ENCODE peak calls at places on chromosomes 7 and 10, in eight cellular contexts. O is AG04450; S is mammary epithelial cell; I is activated naive CD4-positive, alpha-beta T cell; B is GM04503; D is ovary; N is HTR-8/SVneo; H is EL. T is an unnamed sample.

GRCh38 chr7:149559711-149560110 is 62.1 kb upstream of the ZNF746 start:
- DNase-seq in S (peak; percentile 45), O (no peak), N (no peak), H (peak; percentile 39), B (peak; percentile 46), D (no peak), I (no peak), T (peak; percentile 14)

GRCh38 chr10:89837173-89838001 is 136.0 kb downstream of the KIF20B start:
- DNase-seq in O (no peak), H (peak; percentile 23), D (peak; percentile 41), S (no peak), I (no peak), N (no peak), B (no peak), T (no peak)

GRCh38 chr7:26348234-26348851 is 56.7 kb downstream of the SNX10 start:
- DNase-seq in D (no peak), N (no peak), B (no peak), I (no peak), H (no peak), O (no peak), S (no peak), T (no peak)

GRCh38 chr7:21412953-21413352 is 14.9 kb upstream of the SP4 start:
- DNase-seq in D (no peak), B (no peak), S (no peak), I (no peak), O (no peak), N (no peak), H (no peak), T (no peak)

GRCh38 chr10:7408003-7408493 is 2.8 kb downstream of the SFMBT2 start:
- DNase-seq in I (peak; percentile 24), D (peak; percentile 73), H (no peak), S (no peak), O (no peak), B (no peak), N (no peak), T (no peak)

GRCh38 chr10:48659790-48660189 is 24.9 kb upstream of the WDFY4 start:
- DNase-seq in D (no peak), B (no peak), O (no peak), I (no peak), N (no peak), S (no peak), H (no peak), T (no peak)

GRCh38 chr10:33152146-33152545 is 182.3 kb downstream of the NRP1 start:
- DNase-seq in O (no peak), H (no peak), D (peak; percentile 74), I (no peak), N (no peak), B (no peak), S (no peak), T (no peak)

GRCh38 chr7:129530881-129531391 is 28.6 kb downstream of the SMKR1 start:
- DNase-seq in I (no peak), S (peak; percentile 94), H (peak; percentile 70), B (peak; percentile 72), D (no peak), O (peak; percentile 16), N (peak; percentile 22), T (peak; percentile 39)

GRCh38 chr7:22911889-22912288 is 89.2 kb upstream of the TOMM7 start:
- DNase-seq in O (no peak), H (no peak), B (peak; percentile 19), D (no peak), I (no peak), N (no peak), S (no peak), T (no peak)

GRCh38 chr7:100827330-100828226 is at the start of gene EPHB4:
- DNase-seq in I (no peak), D (peak; percentile 92), H (peak; percentile 89), S (peak; percentile 79), B (peak; percentile 31), N (peak; percentile 78), O (peak; percentile 72), T (peak; percentile 65)

GRCh38 chr7:4845740-4846142 is 16.1 kb downstream of the PAPOLB start:
- DNase-seq in O (no peak), S (no peak), D (peak; percentile 42), I (no peak), H (no peak), B (no peak), N (no peak), T (no peak)

GRCh38 chr10:14022954-14023353 is 307.8 kb downstream of the FRMD4A start:
- DNase-seq in O (no peak), N (no peak), S (no peak), B (no peak), H (peak; percentile 32), I (no peak), D (peak; percentile 17), T (no peak)

GRCh38 chr10:48455392-48456151 is 149.1 kb downstream of the MAPK8 start:
- DNase-seq in H (no peak), I (no peak), B (no peak), N (no peak), O (no peak), D (no peak), S (no peak), T (no peak)

GRCh38 chr7:74401137-74401859 is 52.4 kb upstream of the GTF2IRD1 start:
- DNase-seq in H (peak; percentile 67), O (no peak), B (no peak), I (peak; percentile 17), D (peak; percentile 83), N (peak; percentile 62), S (peak; percentile 42), T (peak; percentile 48)

GRCh38 chr7:3579638-3580219 is 278.7 kb downstream of the SDK1 start:
- DNase-seq in I (no peak), O (no peak), D (no peak), N (no peak), H (no peak), B (no peak), S (peak; percentile 52), T (no peak)

GRCh38 chr10:58412502-58412961 is 27.3 kb downstream of the TFAM start:
- DNase-seq in S (peak; percentile 79), H (peak; percentile 94), I (no peak), O (peak; percentile 26), N (no peak), D (no peak), B (peak; percentile 78), T (peak; percentile 92)

GRCh38 chr10:49280001-49280408 is 19.0 kb upstream of the C10orf71 start:
- DNase-seq in D (no peak), O (no peak), H (peak; percentile 69), N (no peak), S (peak; percentile 20), I (no peak), B (peak; percentile 12), T (peak; percentile 62)

GRCh38 chr7:92953657-92954056 is 117.3 kb upstream of the CDK6 start:
- DNase-seq in I (no peak), O (no peak), H (no peak), N (no peak), D (no peak), S (no peak), B (no peak), T (no peak)